ENCODE peak calls at places on chromosomes 4 and X, in seven cellular contexts. K is amniotic stem cell, X is sigmoid colon, O is hypothalamus, D is NCI-H345, H is naive B cell, V is BE2C. A is an unnamed sample.

GRCh38 chr4:48931459-48931858 is 24.9 kb upstream of the OCIAD2 start:
- DNase-seq in K (no peak), X (no peak), O (no peak), D (no peak), H (no peak), V (no peak), A (no peak)

GRCh38 chrX:49876750-49877149 is 2.5 kb upstream of the USP27X start:
- DNase-seq in K (peak), X (no peak), O (no peak), D (peak), H (peak), V (peak), A (no peak)

GRCh38 chr4:29560452-29560851 is 1159.7 kb upstream of the PCDH7 start:
- DNase-seq in K (no peak), X (no peak), O (no peak), D (no peak), H (no peak), V (no peak), A (no peak)

GRCh38 chr4:13542577-13543042 is 1.7 kb downstream of the NKX3-2 start:
- DNase-seq in K (no peak), X (peak), O (no peak), D (no peak), H (no peak), V (no peak), A (no peak)

GRCh38 chr4:26978387-26979071 is 117.9 kb downstream of the STIM2 start:
- DNase-seq in K (no peak), X (no peak), O (no peak), D (no peak), H (peak), V (no peak), A (no peak)

GRCh38 chr4:13580018-13580417 is 35.7 kb upstream of the NKX3-2 start:
- DNase-seq in K (no peak), X (no peak), O (no peak), D (no peak), H (no peak), V (no peak), A (no peak)

GRCh38 chr4:74823194-74823593 is 28.9 kb upstream of the BTC start:
- DNase-seq in K (no peak), X (no peak), O (no peak), D (no peak), H (no peak), V (no peak), A (no peak)

GRCh38 chr4:105116616-105117319 is 29.9 kb upstream of the TET2 start:
- DNase-seq in K (no peak), X (no peak), O (no peak), D (no peak), H (no peak), V (no peak), A (no peak)

GRCh38 chr4:184352891-184353290 is 121.5 kb downstream of the IRF2 start:
- DNase-seq in K (no peak), X (no peak), O (no peak), D (no peak), H (no peak), V (no peak), A (no peak)